ENCODE peak calls at places on chromosome X, in six cellular contexts. I is HepG2, N is H1, V is GM12878, X is K562, G is GM12891. W is an unnamed sample.
A peak's percentile ranks its signal among the peaks of the same experiment; 100 is the strongest.

GRCh38 chrX:69664693-69665092 is 48.8 kb downstream of the EDA start:
- DNase-seq in V (no peak), X (no peak), N (no peak), I (no peak), G (no peak), W (no peak)

GRCh38 chrX:109818921-109819320 is 85.9 kb upstream of the ACSL4 start:
- DNase-seq in I (no peak), G (no peak), V (no peak), N (no peak), X (no peak), W (no peak)

GRCh38 chrX:153970398-153971123 is 1.1 kb downstream of the HCFC1 start:
- DNase-seq in V (no peak), N (no peak), G (no peak), X (peak; percentile 87), I (peak; percentile 29), W (no peak)

GRCh38 chrX:111039606-111040005 is 56.4 kb upstream of the PAK3 start:
- DNase-seq in V (no peak), N (no peak), G (no peak), X (no peak), I (no peak), W (no peak)

GRCh38 chrX:10506781-10507180 is 113.6 kb downstream of the MID1 start:
- DNase-seq in N (no peak), I (no peak), G (no peak), X (no peak), V (no peak), W (no peak)

GRCh38 chrX:21991504-21991903 is 40.6 kb upstream of the PHEX start:
- DNase-seq in X (no peak), G (no peak), I (no peak), V (no peak), N (no peak), W (no peak)

GRCh38 chrX:18410038-18410437 is 15.4 kb upstream of the CDKL5 start:
- DNase-seq in I (no peak), G (no peak), X (no peak), V (no peak), N (no peak), W (no peak)

GRCh38 chrX:51456814-51457213 is 39.6 kb downstream of the NUDT11 start:
- DNase-seq in G (no peak), V (no peak), N (no peak), X (peak; percentile 2), I (peak; percentile 0), W (no peak)

GRCh38 chrX:104347860-104348259 is 93.1 kb upstream of the ESX1 start:
- DNase-seq in V (no peak), N (no peak), G (no peak), X (no peak), I (no peak), W (no peak)

GRCh38 chrX:132271330-132271729 is 52.1 kb upstream of the RAP2C start:
- DNase-seq in I (no peak), V (no peak), X (no peak), N (no peak), G (no peak), W (no peak)

GRCh38 chrX:155997436-155997835 is at the start of gene IL9R:
- DNase-seq in V (peak; percentile 15), G (no peak), N (no peak), I (no peak), X (peak; percentile 75), W (peak; percentile 21)

GRCh38 chrX:116378961-116379360 is 57.4 kb upstream of the SLC6A14 start:
- DNase-seq in N (no peak), G (no peak), V (no peak), I (no peak), X (no peak), W (no peak)

GRCh38 chrX:9676738-9677097 is 88.9 kb downstream of the GPR143 start:
- DNase-seq in G (no peak), X (no peak), V (no peak), N (no peak), I (no peak), W (no peak)

GRCh38 chrX:47358387-47359065 is 11.9 kb upstream of the ZNF157 start:
- DNase-seq in G (no peak), I (no peak), X (no peak), N (no peak), V (no peak), W (no peak)

GRCh38 chrX:152946681-152947080 is 47.2 kb downstream of the PNMA5 start:
- DNase-seq in X (no peak), N (no peak), I (no peak), G (no peak), V (no peak), W (no peak)

GRCh38 chrX:141405878-141406492 is 163.7 kb upstream of the SPANXC start:
- DNase-seq in I (no peak), G (no peak), X (no peak), V (no peak), N (no peak), W (no peak)

GRCh38 chrX:48648299-48648698 is 35.3 kb upstream of the WAS start:
- DNase-seq in X (peak; percentile 48), V (no peak), N (peak; percentile 54), G (no peak), I (peak; percentile 28), W (no peak)

GRCh38 chrX:146278381-146278780 is 460.8 kb downstream of the SLITRK2 start:
- DNase-seq in N (no peak), V (no peak), X (peak; percentile 0), G (no peak), I (no peak), W (no peak)

GRCh38 chrX:82658492-82658891 is 849.6 kb upstream of the POU3F4 start:
- DNase-seq in G (no peak), V (no peak), X (no peak), I (no peak), N (no peak), W (no peak)

GRCh38 chrX:136209016-136209738 is 42.0 kb downstream of the MAP7D3 start:
- DNase-seq in I (no peak), N (no peak), V (no peak), G (no peak), X (peak; percentile 50), W (no peak)
- TF ChIP-seq POLR2A in I (no peak), N (no peak), V (no peak), G (no peak), X (no peak), W (no peak)

GRCh38 chrX:72392042-72392441 is 86.3 kb upstream of the CITED1 start:
- DNase-seq in V (no peak), X (no peak), G (no peak), I (no peak), N (no peak), W (no peak)

GRCh38 chrX:72394518-72395163 is 88.9 kb upstream of the CITED1 start:
- DNase-seq in V (no peak), I (no peak), G (no peak), X (no peak), N (no peak), W (no peak)

GRCh38 chrX:72395252-72395651 is 89.5 kb upstream of the CITED1 start:
- DNase-seq in G (no peak), V (no peak), N (no peak), I (no peak), X (no peak), W (no peak)

GRCh38 chrX:72392816-72393800 is 87.4 kb upstream of the CITED1 start:
- DNase-seq in I (no peak), V (no peak), N (no peak), X (no peak), G (no peak), W (no peak)

GRCh38 chrX:72393836-72394517 is 88.3 kb upstream of the CITED1 start:
- DNase-seq in I (no peak), N (no peak), V (no peak), G (no peak), X (no peak), W (no peak)
- TF ChIP-seq TAF1 in I (no peak), N (no peak), V (no peak), G (no peak), X (no peak), W (no peak)

GRCh38 chrX:107716045-107716684 is 59.4 kb downstream of the TSC22D3 start:
- DNase-seq in G (no peak), I (no peak), V (no peak), N (no peak), X (no peak), W (no peak)

GRCh38 chrX:107714196-107714811 is 61.3 kb downstream of the TSC22D3 start:
- DNase-seq in N (no peak), G (no peak), I (no peak), V (no peak), X (no peak), W (no peak)

GRCh38 chrX:107715331-107716044 is 60.1 kb downstream of the TSC22D3 start:
- DNase-seq in N (no peak), V (no peak), G (no peak), I (no peak), X (no peak), W (no peak)

GRCh38 chrX:107718156-107718621 is 57.4 kb downstream of the TSC22D3 start:
- DNase-seq in N (no peak), G (no peak), I (peak; percentile 44), V (no peak), X (peak; percentile 77), W (no peak)

DNA sequence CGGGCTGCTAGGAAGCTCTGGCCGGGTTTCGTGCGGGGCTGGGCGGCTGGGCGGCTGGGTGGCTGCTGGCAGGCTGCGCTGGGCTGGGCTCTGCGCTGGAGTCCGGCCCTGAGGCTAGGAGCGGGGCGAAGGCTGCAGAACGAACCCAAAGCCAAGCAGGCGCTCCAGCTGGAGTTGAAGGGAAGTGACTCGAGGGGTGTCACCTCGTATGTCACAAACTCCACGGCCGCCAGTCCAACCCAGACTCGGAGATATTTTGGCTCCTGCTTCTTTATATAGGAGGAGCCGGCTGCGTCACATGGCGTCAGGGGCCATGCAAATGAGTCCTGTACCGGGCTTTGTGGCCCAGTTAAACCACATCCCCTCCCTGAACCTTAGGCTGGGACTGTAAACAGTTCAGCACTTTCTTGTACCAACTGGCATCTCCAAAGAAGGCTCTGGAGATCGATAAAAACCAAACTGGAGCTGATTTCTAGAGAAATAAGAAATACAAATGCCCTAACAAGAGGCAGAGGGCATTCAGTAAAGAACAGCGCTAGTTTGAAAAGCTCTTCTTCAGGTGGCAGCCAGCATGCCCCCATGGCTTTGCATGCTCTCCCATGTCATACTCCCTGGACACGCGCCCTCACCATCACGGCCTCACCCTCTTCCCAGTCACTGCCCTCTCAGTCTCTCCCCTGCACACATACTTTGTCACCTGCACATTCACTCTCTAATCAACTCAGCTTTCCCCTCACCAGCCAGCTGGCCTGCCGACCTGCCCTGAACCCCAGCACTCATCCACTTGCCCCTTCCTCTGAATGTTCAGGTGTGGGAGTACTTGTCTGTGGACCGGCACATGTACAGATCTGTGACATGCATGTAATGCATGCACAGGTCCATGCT is 58.5 kb downstream of the TSC22D3 start:
- DNase-seq in X (no peak), G (peak; percentile 39), I (no peak), N (no peak), V (peak; percentile 64), W (peak; percentile 47)
- TF ChIP-seq POLR2AphosphoS5 in X (no peak), G (peak; percentile 97), I (no peak), N (peak; percentile 73), V (peak; percentile 99), W (peak; percentile 95)

DNA sequence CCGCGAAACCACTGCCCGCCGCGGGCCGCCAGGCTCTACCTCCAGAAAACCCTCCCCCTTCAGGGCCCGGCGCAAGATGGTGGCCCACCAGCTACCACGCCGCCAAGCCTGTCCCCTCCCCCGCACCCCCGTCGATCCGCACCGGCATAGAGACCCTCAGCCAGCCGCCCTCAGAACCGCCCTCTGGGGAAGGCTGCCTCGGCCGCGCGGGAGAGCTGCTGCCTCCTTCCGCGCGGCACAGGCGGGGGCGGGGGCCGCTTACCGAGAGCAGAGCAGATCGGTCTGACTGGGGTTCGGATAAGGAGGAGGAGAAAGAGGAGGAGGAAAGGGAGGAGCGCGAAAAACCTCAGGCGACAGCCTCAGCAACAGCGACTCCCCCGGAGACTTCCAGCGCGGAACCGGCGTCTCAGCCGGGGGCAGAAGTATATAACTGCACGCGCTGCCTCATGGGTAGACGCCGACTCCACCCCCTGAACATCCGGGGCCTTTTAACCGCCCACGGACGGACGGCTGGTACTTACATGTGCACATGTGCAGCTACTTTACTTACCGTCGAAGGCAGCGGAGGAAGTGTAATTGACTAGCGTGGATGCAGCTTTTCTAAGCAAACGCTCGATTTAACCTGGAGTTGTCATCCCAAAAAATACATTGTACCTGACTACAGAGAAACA is at the start of gene ZNF280C:
- DNase-seq in I (peak; percentile 75), X (peak; percentile 97), V (peak; percentile 70), N (peak; percentile 68), G (peak; percentile 62), W (peak; percentile 64)
- TF ChIP-seq POLR2A in I (peak; percentile 93), X (peak; percentile 94), V (peak; percentile 96), N (peak; percentile 95), G (peak; percentile 95), W (peak; percentile 98)